ENCODE peak calls at places on chromosome 20, in ten cellular contexts. F, H, B, Q, T, M, Z, X, K and J are unnamed samples.

GRCh38 chr20:51528263-51529026 is 14.1 kb downstream of the NFATC2 start:
- DNase-seq in M (no peak), F (no peak), Q (no peak), X (no peak), K (no peak), H (no peak), B (no peak), Z (peak; percentile 92), T (no peak), J (no peak)

GRCh38 chr20:47310729-47311128 is 45.8 kb downstream of the ZMYND8 start:
- DNase-seq in Q (no peak), X (no peak), T (no peak), M (no peak), H (no peak), Z (no peak), B (no peak), K (no peak), F (no peak), J (no peak)

GRCh38 chr20:19981091-19981490 is 36.1 kb upstream of the NAA20 start:
- DNase-seq in H (no peak), B (peak; percentile 71), K (peak; percentile 64), Z (no peak), Q (peak; percentile 51), M (no peak), T (no peak), X (no peak), F (peak; percentile 26), J (no peak)

GRCh38 chr20:61536671-61537070 is 284.6 kb downstream of the CDH4 start:
- DNase-seq in X (no peak), F (no peak), Z (no peak), K (no peak), B (no peak), Q (no peak), H (no peak), M (no peak), T (no peak), J (no peak)

GRCh38 chr20:40563296-40563950 is 125.6 kb downstream of the MAFB start:
- DNase-seq in F (peak; percentile 29), M (no peak), B (peak; percentile 97), X (no peak), K (peak; percentile 60), Q (peak; percentile 69), T (peak; percentile 98), H (no peak), Z (no peak), J (no peak)

GRCh38 chr20:50346372-50347347 is 156.0 kb downstream of the CEBPB start:
- DNase-seq in Q (peak; percentile 89), F (peak; percentile 89), M (peak; percentile 71), Z (peak; percentile 31), K (peak; percentile 86), B (peak; percentile 94), T (peak; percentile 61), X (peak; percentile 82), H (no peak), J (no peak)

GRCh38 chr20:341682-342081 is 5.2 kb upstream of the NRSN2 start:
- DNase-seq in H (no peak), F (peak; percentile 70), M (no peak), T (peak; percentile 38), K (peak; percentile 99), X (no peak), B (peak; percentile 94), Z (peak; percentile 76), Q (peak; percentile 92), J (no peak)

GRCh38 chr20:57870597-57871236 is 160.9 kb upstream of the PMEPA1 start:
- DNase-seq in Q (no peak), T (no peak), B (no peak), X (no peak), H (no peak), K (no peak), F (no peak), Z (no peak), M (no peak), J (no peak)

GRCh38 chr20:25470045-25470444 is 62.6 kb downstream of the GINS1 start:
- DNase-seq in H (peak; percentile 51), B (peak; percentile 73), Q (peak; percentile 61), Z (peak; percentile 65), K (peak; percentile 68), M (no peak), X (peak; percentile 62), F (no peak), T (no peak), J (no peak)

GRCh38 chr20:50788045-50788867 is 6.6 kb upstream of the BCAS4 start:
- DNase-seq in F (peak; percentile 79), T (peak; percentile 77), X (peak; percentile 57), Q (peak; percentile 87), K (peak; percentile 74), B (peak; percentile 75), Z (no peak), H (no peak), M (peak; percentile 53), J (no peak)

GRCh38 chr20:25020901-25021301 is 28.4 kb upstream of the APMAP start:
- DNase-seq in K (no peak), Q (no peak), X (no peak), F (no peak), M (no peak), H (no peak), Z (no peak), B (no peak), T (no peak), J (no peak)

GRCh38 chr20:24729896-24730605 is 219.0 kb upstream of the CST7 start:
- DNase-seq in F (no peak), X (no peak), Z (no peak), H (no peak), Q (no peak), K (no peak), T (no peak), M (no peak), B (no peak), J (no peak)

GRCh38 chr20:50439539-50440453 is 70.4 kb upstream of the PTPN1 start:
- DNase-seq in F (no peak), K (no peak), X (no peak), H (no peak), M (no peak), Q (no peak), T (no peak), B (peak; percentile 85), Z (no peak), J (no peak)

GRCh38 chr20:12947691-12948090 is 61.1 kb upstream of the SPTLC3 start:
- DNase-seq in H (no peak), Z (no peak), X (no peak), F (no peak), M (no peak), B (no peak), K (peak; percentile 51), T (no peak), Q (no peak), J (no peak)

GRCh38 chr20:36744764-36745191 is 1.1 kb downstream of the NDRG3 start:
- DNase-seq in B (peak; percentile 34), Z (no peak), X (peak; percentile 73), M (no peak), Q (no peak), F (peak; percentile 49), K (peak; percentile 68), H (peak; percentile 4), T (peak; percentile 29), J (no peak)

GRCh38 chr20:920306-920705 is 4.2 kb upstream of the ANGPT4 start:
- DNase-seq in H (no peak), X (no peak), K (no peak), Z (no peak), F (peak; percentile 6), Q (no peak), T (no peak), B (peak; percentile 65), M (no peak), J (no peak)

GRCh38 chr20:51393566-51393965 is 149.0 kb downstream of the NFATC2 start:
- DNase-seq in T (no peak), B (no peak), H (peak; percentile 35), K (no peak), M (no peak), Z (no peak), Q (no peak), X (no peak), F (no peak), J (no peak)

GRCh38 chr20:11076434-11076833 is 402.6 kb upstream of the JAG1 start:
- DNase-seq in K (no peak), F (no peak), T (no peak), M (no peak), H (no peak), Z (no peak), Q (no peak), B (no peak), X (peak; percentile 28), J (no peak)

GRCh38 chr20:46011631-46012482 is 3.1 kb downstream of the MMP9 start:
- DNase-seq in K (peak; percentile 55), T (peak; percentile 49), X (peak; percentile 59), F (peak; percentile 10), M (no peak), B (no peak), H (no peak), Q (peak; percentile 27), Z (peak; percentile 74), J (no peak)
- TF ChIP-seq CTCF in K (peak; percentile 78), T (peak; percentile 48), X (peak; percentile 46), F (peak; percentile 9), M (peak; percentile 16), B (peak; percentile 32), H (no peak), Q (peak; percentile 28), Z (peak; percentile 63), J (no peak)

GRCh38 chr20:56685879-56686278 is 56.8 kb downstream of the TFAP2C start:
- DNase-seq in H (no peak), T (no peak), Z (no peak), F (no peak), Q (no peak), X (no peak), K (no peak), B (no peak), M (no peak), J (no peak)
- TF ChIP-seq CTCF in H (no peak), T (no peak), Z (no peak), F (no peak), Q (no peak), X (no peak), K (no peak), B (no peak), M (no peak), J (no peak)

DNA sequence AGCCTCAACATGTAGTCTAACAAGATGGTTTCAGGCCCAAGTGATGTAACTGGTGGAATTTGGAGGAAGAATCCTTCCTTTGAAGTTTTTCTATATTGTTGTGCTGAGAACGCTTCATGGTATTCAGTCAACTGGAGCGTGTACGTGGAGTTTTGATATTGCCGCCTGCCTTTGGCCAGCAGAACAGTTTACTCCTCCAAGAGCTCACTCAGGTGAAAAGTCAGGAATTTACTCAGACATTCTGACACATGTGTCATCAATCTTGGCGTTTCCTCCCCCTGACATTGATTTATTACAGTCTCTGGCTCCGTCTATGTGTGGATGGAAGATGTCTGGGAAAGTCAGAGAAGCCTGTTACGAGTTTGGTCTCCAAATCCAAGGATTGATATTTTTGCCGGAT is 19.0 kb upstream of the TGM2 start:
- DNase-seq in K (peak; percentile 98), Q (no peak), X (no peak), B (peak; percentile 76), F (no peak), T (no peak), M (no peak), Z (no peak), H (no peak), J (no peak)
- TF ChIP-seq CTCF in K (no peak), Q (no peak), X (no peak), B (no peak), F (no peak), T (no peak), M (no peak), Z (no peak), H (no peak), J (no peak)

DNA sequence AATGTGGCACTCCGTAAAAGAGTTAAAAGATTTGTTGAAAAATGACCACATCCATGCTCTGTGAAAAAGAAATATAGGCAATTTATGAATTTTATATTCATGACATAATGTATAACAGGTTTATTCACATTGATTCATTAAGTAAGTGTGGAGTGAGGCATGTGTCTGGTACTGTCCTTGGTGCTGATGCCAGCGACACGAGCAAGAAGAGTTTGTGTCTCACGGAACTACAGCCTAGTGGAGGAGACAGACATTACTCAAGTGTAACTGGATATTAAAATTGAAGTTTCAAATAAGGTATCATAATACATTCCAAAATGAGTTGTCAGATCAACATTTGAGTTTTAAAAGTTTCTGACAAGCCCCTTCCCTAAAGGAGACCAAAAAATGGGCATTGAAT is 158.2 kb upstream of the PRND start:
- DNase-seq in H (peak; percentile 56), F (peak; percentile 75), T (peak; percentile 6), X (no peak), Q (peak; percentile 87), B (peak; percentile 73), K (peak; percentile 78), Z (peak; percentile 45), M (no peak), J (no peak)
- TF ChIP-seq CTCF in H (no peak), F (peak; percentile 52), T (no peak), X (peak; percentile 42), Q (peak; percentile 59), B (peak; percentile 27), K (peak; percentile 43), Z (no peak), M (peak; percentile 51), J (no peak)